ENCODE peak calls at places on chromosome X, in five cellular contexts. K, R, A, E and S are unnamed samples.

GRCh38 chrX:71118985-71119535 is 664 bp downstream of the MED12 start:
- DNase-seq in E (no peak), A (no peak), R (no peak), K (no peak), S (no peak)

GRCh38 chrX:8738588-8739189 is 6.8 kb upstream of the ANOS1 start:
- DNase-seq in E (peak), A (peak), R (peak), K (peak), S (peak)

GRCh38 chrX:111006119-111006518 is 89.9 kb upstream of the PAK3 start:
- DNase-seq in E (no peak), A (no peak), K (no peak), R (no peak), S (no peak)

GRCh38 chrX:3545901-3546300 is 167.5 kb downstream of the PRKX start:
- DNase-seq in A (no peak), R (no peak), E (no peak), K (no peak), S (no peak)

GRCh38 chrX:25012793-25013592 is 2.8 kb downstream of the ARX start:
- DNase-seq in E (no peak), R (no peak), K (no peak), A (peak), S (no peak)

GRCh38 chrX:128106630-128107029 is 54.4 kb upstream of the ACTRT1 start:
- DNase-seq in A (peak), R (peak), K (peak), E (no peak), S (peak)

GRCh38 chrX:150868625-150869024 is 29.8 kb downstream of the CD99L2 start:
- DNase-seq in E (peak), K (no peak), R (no peak), A (no peak), S (no peak)

GRCh38 chrX:107482046-107482445 is 32.6 kb downstream of the FRMPD3 start:
- DNase-seq in K (no peak), A (no peak), E (no peak), R (no peak), S (no peak)

GRCh38 chrX:150486011-150486410 is 82.4 kb upstream of the MTM1 start:
- DNase-seq in E (peak), R (peak), K (peak), A (peak), S (no peak)

GRCh38 chrX:40496728-40497127 is 84.0 kb upstream of the ATP6AP2 start:
- DNase-seq in R (no peak), K (no peak), A (peak), E (peak), S (no peak)

GRCh38 chrX:105495376-105495775 is 274.9 kb upstream of the TEX13A start:
- DNase-seq in E (peak), K (no peak), A (no peak), R (no peak), S (no peak)

DNA sequence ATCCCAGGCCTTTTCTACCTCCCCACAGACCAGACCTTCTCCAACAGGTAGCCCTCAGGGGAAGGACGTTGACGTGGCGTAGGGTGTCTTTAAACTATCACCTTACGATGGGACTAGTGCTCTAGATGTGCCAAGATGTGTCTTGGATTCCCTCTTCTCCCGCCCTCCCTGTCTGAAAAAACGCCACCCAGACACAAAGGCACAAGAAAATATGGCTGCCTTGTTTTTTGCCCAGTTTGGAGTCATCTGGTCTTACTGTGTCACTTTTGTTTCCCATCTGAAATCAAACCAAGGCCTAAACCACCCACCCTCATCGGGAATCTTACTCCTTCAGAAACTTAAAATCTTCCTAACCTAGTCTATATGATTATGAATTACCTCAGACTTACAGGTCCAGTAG is 235.4 kb downstream of the OR13H1 start:
- DNase-seq in E (no peak), K (no peak), R (peak), A (no peak), S (no peak)
- H3K9ac ChIP-seq in E (no peak), K (no peak), R (peak), A (no peak), S (peak)

GRCh38 chrX:154457491-154458115 is 478 bp upstream of the PLXNA3 start:
- DNase-seq in K (peak), E (no peak), R (peak), A (peak), S (no peak)

GRCh38 chrX:154460326-154460725 is 2.2 kb downstream of the PLXNA3 start:
- DNase-seq in E (no peak), K (no peak), R (no peak), A (no peak), S (no peak)

GRCh38 chrX:154459843-154460242 is 1.8 kb downstream of the PLXNA3 start:
- DNase-seq in A (no peak), R (no peak), K (no peak), E (no peak), S (no peak)

GRCh38 chrX:154458116-154458953 is at the start of gene PLXNA3:
- DNase-seq in K (peak), R (peak), E (no peak), A (peak), S (no peak)

DNA sequence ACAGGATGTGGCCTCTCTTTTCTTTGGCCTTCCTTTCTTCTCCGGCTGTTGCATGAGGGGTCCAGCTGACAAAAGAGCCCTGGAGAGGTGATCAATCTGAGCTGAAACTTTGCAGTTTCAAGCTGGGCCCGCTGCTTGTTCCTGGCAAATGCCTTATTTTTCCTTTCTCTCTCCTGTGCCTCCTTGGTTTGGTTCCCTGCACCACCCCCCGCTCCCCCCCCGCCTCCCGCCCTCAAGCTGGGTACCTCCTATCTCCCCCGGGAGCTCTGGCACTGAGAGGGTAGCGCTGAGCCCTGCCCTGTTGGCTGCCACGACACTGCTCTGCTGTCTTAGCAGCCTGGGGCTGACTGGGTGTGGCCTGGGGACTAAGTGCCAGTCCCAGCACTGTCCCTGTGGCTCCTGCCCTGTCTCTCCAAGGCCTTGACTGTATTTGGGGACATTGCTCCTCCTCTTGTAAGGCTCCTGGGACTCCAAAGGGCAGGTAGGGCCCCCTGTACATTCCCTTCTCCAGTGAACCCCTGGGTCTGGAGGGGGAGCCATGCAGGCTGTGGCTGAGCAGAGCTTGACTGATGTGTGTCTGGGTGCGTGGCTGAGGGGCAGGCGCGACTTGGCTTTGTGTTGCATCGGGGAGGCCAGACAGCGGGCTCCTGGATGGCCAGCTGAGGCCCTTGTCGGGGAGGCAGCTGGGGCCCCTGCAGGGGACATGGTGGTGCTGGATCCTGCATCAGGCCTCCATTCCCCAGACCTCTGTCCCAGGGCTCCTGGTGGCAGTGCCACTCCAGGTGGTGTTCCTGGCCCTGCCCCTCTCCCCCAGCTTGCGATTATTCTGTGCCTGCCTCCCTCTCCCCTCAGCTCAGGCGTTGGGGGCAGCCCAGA is 1.1 kb downstream of the PLXNA3 start:
- DNase-seq in K (peak), E (no peak), A (peak), R (peak), S (no peak)
- H3K4me3 ChIP-seq in K (peak), E (peak), A (peak), R (peak), S (peak)

GRCh38 chrX:104254442-104255115 is at the start of gene ESX1:
- DNase-seq in A (peak), K (no peak), E (peak), R (no peak), S (no peak)

GRCh38 chrX:104250470-104250869 is 4.3 kb downstream of the ESX1 start:
- DNase-seq in A (no peak), K (no peak), R (no peak), E (no peak), S (no peak)

GRCh38 chrX:104255465-104255864 is 732 bp upstream of the ESX1 start:
- DNase-seq in R (no peak), K (no peak), E (no peak), A (no peak), S (no peak)

GRCh38 chrX:104253567-104254441 is 929 bp downstream of the ESX1 start:
- DNase-seq in K (no peak), R (no peak), E (no peak), A (peak), S (no peak)
- TF ChIP-seq EZH2 in K (no peak), R (no peak), E (no peak), A (peak), S (no peak)

GRCh38 chrX:114782925-114783324 is 199.0 kb downstream of the HTR2C start:
- DNase-seq in A (no peak), K (no peak), R (no peak), E (no peak), S (no peak)

GRCh38 chrX:114787016-114787415 is 203.1 kb downstream of the HTR2C start:
- DNase-seq in K (no peak), R (no peak), E (no peak), A (no peak), S (no peak)
- H3K9ac ChIP-seq in K (no peak), R (no peak), E (no peak), A (no peak), S (no peak)

GRCh38 chrX:118503260-118504041 is 7.8 kb downstream of the DOCK11 start:
- DNase-seq in K (no peak), R (no peak), A (no peak), E (no peak), S (no peak)
- H3K4me3 ChIP-seq in K (no peak), R (no peak), A (no peak), E (no peak), S (no peak)

DNA sequence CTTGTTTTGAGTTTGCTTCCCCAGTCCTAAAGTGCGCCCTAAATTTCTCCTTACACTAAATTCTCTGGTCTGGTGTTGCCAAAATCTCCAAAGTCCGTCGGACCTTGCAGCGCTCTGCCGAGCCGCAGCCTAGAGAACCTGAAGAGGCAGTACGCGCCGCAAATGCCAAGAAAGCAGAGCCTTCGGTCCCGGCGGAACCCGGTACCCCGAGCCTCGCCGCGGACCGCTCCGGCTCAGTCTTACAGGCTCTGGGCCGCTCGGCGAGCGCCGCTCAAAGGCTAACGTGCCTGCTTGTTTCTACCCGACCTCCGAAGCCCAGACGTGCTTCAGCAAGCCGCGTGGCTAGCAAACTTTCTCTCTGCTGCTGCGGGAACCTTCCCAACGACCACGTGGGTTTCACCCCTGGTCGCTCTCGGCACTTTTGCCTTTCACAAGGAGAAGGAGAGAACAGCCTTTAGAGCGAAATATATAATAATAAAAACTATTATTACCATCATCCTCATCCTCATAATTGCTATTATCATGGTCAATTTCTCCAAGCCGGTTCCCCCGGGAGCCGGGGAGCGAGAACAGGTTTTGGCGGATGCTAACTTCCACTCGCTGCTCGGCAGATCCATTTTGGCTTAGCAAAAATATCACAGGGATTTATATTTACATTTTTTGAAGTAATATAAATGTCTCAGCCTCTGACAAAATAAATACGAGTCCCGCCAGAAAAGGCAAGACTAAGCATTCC is 2.2 kb upstream of the HTR2C start:
- DNase-seq in E (no peak), R (no peak), A (peak), K (no peak), S (no peak)
- TF ChIP-seq EZH2 in E (no peak), R (no peak), A (peak), K (no peak), S (no peak)

GRCh38 chrX:22690116-22690515 is 309.6 kb upstream of the DDX53 start:
- DNase-seq in K (no peak), A (no peak), R (no peak), E (peak), S (no peak)

GRCh38 chrX:22691966-22692565 is 307.7 kb upstream of the DDX53 start:
- DNase-seq in E (no peak), K (no peak), R (no peak), A (no peak), S (no peak)

GRCh38 chrX:22686138-22686541 is 313.6 kb upstream of the DDX53 start:
- DNase-seq in R (no peak), E (peak), A (no peak), K (peak), S (no peak)

DNA sequence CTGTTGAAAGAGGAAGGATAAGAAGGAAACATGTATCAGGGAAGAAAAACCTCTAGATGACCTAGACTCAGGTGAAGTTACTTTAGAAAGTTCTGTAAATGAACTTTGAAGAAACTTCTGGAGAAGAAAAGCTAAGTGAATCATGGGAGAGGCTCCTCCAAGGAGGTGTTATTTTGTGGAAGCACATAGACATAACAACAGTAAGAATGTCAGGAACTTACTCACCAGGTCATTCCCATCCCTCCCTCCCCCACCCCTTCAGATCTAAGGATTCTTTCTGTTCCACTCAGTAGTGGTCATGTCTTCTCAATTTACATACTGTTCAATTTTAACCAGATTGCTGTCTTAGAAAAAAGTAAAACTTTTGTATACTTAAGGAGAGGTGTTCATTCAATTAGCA is 310.5 kb upstream of the DDX53 start:
- DNase-seq in K (no peak), E (no peak), A (no peak), R (no peak), S (no peak)
- H3K9ac ChIP-seq in K (no peak), E (no peak), A (no peak), R (no peak), S (no peak)

GRCh38 chrX:39450578-39450977 is 647.2 kb downstream of the BCOR start:
- DNase-seq in E (no peak), K (no peak), R (no peak), A (no peak), S (no peak)
- H3K4me3 ChIP-seq in E (no peak), K (no peak), R (no peak), A (no peak), S (no peak)